ENCODE peak calls at places on chromosomes 6 and 20, in eight cellular contexts. U is body of pancreas, O is OCI-LY7, D is breast epithelium, A is AG09309, T is fibroblast of lung, H is coronary artery, N is heart left ventricle. I is an unnamed sample.

GRCh38 chr6:81819767-81820166 is 67.3 kb upstream of the TENT5A start:
- DNase-seq in U (no peak), O (no peak), D (no peak), A (no peak), T (no peak), H (no peak), N (no peak), I (no peak)

GRCh38 chr20:41233976-41234514 is 83.5 kb downstream of the ZHX3 start:
- DNase-seq in U (no peak), O (no peak), D (no peak), A (no peak), T (no peak), H (no peak), N (no peak), I (no peak)

GRCh38 chr6:158718431-158719126 is 68.7 kb downstream of the SYTL3 start:
- DNase-seq in U (peak), O (peak), D (no peak), A (no peak), T (no peak), H (no peak), N (no peak), I (no peak)

GRCh38 chr20:43727980-43728590 is 1.3 kb upstream of the GTSF1L start:
- DNase-seq in U (no peak), O (peak), D (no peak), A (no peak), T (no peak), H (no peak), N (no peak), I (no peak)

GRCh38 chr6:159758031-159759001 is 3.5 kb upstream of the ACAT2 start:
- DNase-seq in U (no peak), O (no peak), D (no peak), A (no peak), T (peak), H (no peak), N (no peak), I (no peak)

GRCh38 chr6:24779416-24779815 is 4.7 kb downstream of the GMNN start:
- DNase-seq in U (no peak), O (no peak), D (no peak), A (no peak), T (no peak), H (no peak), N (no peak), I (no peak)

GRCh38 chr6:116370717-116371383 is at the start of gene DSE:
- DNase-seq in U (peak), O (no peak), D (peak), A (peak), T (peak), H (peak), N (peak), I (peak)

GRCh38 chr20:15930324-15931305 is 642.6 kb downstream of the KIF16B start:
- DNase-seq in U (no peak), O (peak), D (no peak), A (peak), T (peak), H (no peak), N (no peak), I (peak)

GRCh38 chr6:82783587-82784253 is 281.9 kb downstream of the UBE3D start:
- DNase-seq in U (no peak), O (no peak), D (no peak), A (no peak), T (no peak), H (no peak), N (no peak), I (no peak)

GRCh38 chr6:11354019-11354418 is 121.6 kb upstream of the NEDD9 start:
- DNase-seq in U (peak), O (no peak), D (no peak), A (no peak), T (peak), H (peak), N (peak), I (no peak)

GRCh38 chr6:13490402-13490801 is 3.0 kb upstream of the GFOD1 start:
- DNase-seq in U (no peak), O (no peak), D (no peak), A (no peak), T (no peak), H (no peak), N (no peak), I (no peak)

GRCh38 chr6:135624402-135625297 is 127.1 kb upstream of the AHI1 start:
- DNase-seq in U (no peak), O (no peak), D (no peak), A (no peak), T (peak), H (no peak), N (no peak), I (no peak)

GRCh38 chr6:11437824-11438459 is 99.6 kb upstream of the TMEM170B start:
- DNase-seq in U (no peak), O (no peak), D (no peak), A (no peak), T (peak), H (no peak), N (no peak), I (no peak)

GRCh38 chr20:7722564-7722963 is 217.7 kb downstream of the HAO1 start:
- DNase-seq in U (no peak), O (no peak), D (no peak), A (no peak), T (peak), H (no peak), N (no peak), I (no peak)

GRCh38 chr6:165231177-165231576 is 78.2 kb downstream of the C6orf118 start:
- DNase-seq in U (no peak), O (no peak), D (no peak), A (no peak), T (no peak), H (no peak), N (no peak), I (no peak)

GRCh38 chr20:41818369-41818768 is 200.2 kb upstream of the CHD6 start:
- DNase-seq in U (no peak), O (no peak), D (no peak), A (no peak), T (no peak), H (no peak), N (no peak), I (no peak)

GRCh38 chr6:161374971-161375873 is 101.4 kb upstream of the AGPAT4 start:
- DNase-seq in U (peak), O (no peak), D (peak), A (no peak), T (peak), H (no peak), N (peak), I (no peak)

GRCh38 chr20:34515484-34516037 is 661 bp upstream of the DYNLRB1 start:
- DNase-seq in U (peak), O (peak), D (peak), A (no peak), T (peak), H (no peak), N (peak), I (peak)

GRCh38 chr6:18506387-18507017 is 119.4 kb downstream of the RNF144B start:
- DNase-seq in U (no peak), O (no peak), D (no peak), A (no peak), T (peak), H (no peak), N (no peak), I (no peak)

GRCh38 chr6:133955136-133955576 is 2.1 kb downstream of the TBPL1 start:
- DNase-seq in U (no peak), O (no peak), D (no peak), A (no peak), T (no peak), H (no peak), N (no peak), I (no peak)

GRCh38 chr6:149211046-149211571 is 106.4 kb upstream of the TAB2 start:
- DNase-seq in U (no peak), O (peak), D (no peak), A (no peak), T (peak), H (no peak), N (no peak), I (no peak)

GRCh38 chr20:47620808-47621805 is 119.4 kb downstream of the NCOA3 start:
- DNase-seq in U (no peak), O (peak), D (no peak), A (peak), T (peak), H (no peak), N (no peak), I (peak)

GRCh38 chr20:10662151-10662550 is 11.6 kb downstream of the JAG1 start:
- DNase-seq in U (no peak), O (no peak), D (no peak), A (no peak), T (no peak), H (peak), N (no peak), I (no peak)

GRCh38 chr6:85798934-85799490 is 156.3 kb upstream of the SYNCRIP start:
- DNase-seq in U (no peak), O (no peak), D (no peak), A (no peak), T (no peak), H (no peak), N (no peak), I (no peak)
- TF ChIP-seq CTCF in U (no peak), O (no peak), D (no peak), A (no peak), T (no peak), H (no peak), N (no peak), I (no peak)

GRCh38 chr20:1467355-1468116 is 887 bp upstream of the NSFL1C start:
- DNase-seq in U (peak), O (no peak), D (no peak), A (no peak), T (no peak), H (no peak), N (no peak), I (no peak)
- H3K4me3 ChIP-seq in U (no peak), O (peak), D (peak), A (no peak), T (no peak), H (peak), N (peak), I (no peak)

GRCh38 chr20:23350855-23351838 is 556 bp downstream of the NXT1 start:
- DNase-seq in U (peak), O (peak), D (no peak), A (no peak), T (peak), H (peak), N (peak), I (no peak)
- TF ChIP-seq CTCF in U (peak), O (no peak), D (no peak), A (no peak), T (no peak), H (no peak), N (no peak), I (no peak)

GRCh38 chr6:139369568-139370046 is 4.8 kb downstream of the CITED2 start:
- DNase-seq in U (peak), O (peak), D (no peak), A (peak), T (peak), H (no peak), N (no peak), I (no peak)
- H3K4me3 ChIP-seq in U (no peak), O (no peak), D (peak), A (no peak), T (peak), H (peak), N (peak), I (no peak)